ENCODE peak calls at places on chromosomes 16 and 17, in four cellular contexts. One of them, this sample, is unnamed.

GRCh38 chr17:22409160-22409751 is 716.9 kb downstream of the KCNJ18 start:
- DNase-seq in HepG2: no peak
- DNase-seq in GM12878: no peak
- DNase-seq in K562: peak; percentile 26
- DNase-seq in this sample: no peak

GRCh38 chr16:69741519-69741918 is 13.2 kb downstream of the NOB1 start:
- DNase-seq in HepG2: no peak
- DNase-seq in GM12878: no peak
- DNase-seq in K562: no peak
- DNase-seq in this sample: no peak

GRCh38 chr17:57776366-57776765 is 31.3 kb upstream of the CCDC182 start:
- DNase-seq in HepG2: no peak
- DNase-seq in GM12878: no peak
- DNase-seq in K562: no peak
- DNase-seq in this sample: no peak

GRCh38 chr16:70634861-70635260 is 11.5 kb upstream of the IL34 start:
- DNase-seq in HepG2: no peak
- DNase-seq in GM12878: no peak
- DNase-seq in K562: no peak
- DNase-seq in this sample: no peak

GRCh38 chr17:73555199-73555810 is 88.9 kb downstream of the SDK2 start:
- DNase-seq in HepG2: no peak
- DNase-seq in GM12878: no peak
- DNase-seq in K562: no peak
- DNase-seq in this sample: no peak

GRCh38 chr16:49876716-49877129 is 20.8 kb upstream of the ZNF423 start:
- DNase-seq in HepG2: no peak
- DNase-seq in GM12878: no peak
- DNase-seq in K562: peak; percentile 91
- DNase-seq in this sample: peak; percentile 40

GRCh38 chr17:41140360-41141132 is at the start of gene KRTAP4-6:
- DNase-seq in HepG2: peak; percentile 9
- DNase-seq in GM12878: no peak
- DNase-seq in K562: no peak
- DNase-seq in this sample: peak; percentile 46

GRCh38 chr17:40432864-40433528 is 10.3 kb upstream of the IGFBP4 start:
- DNase-seq in HepG2: no peak
- DNase-seq in GM12878: no peak
- DNase-seq in K562: no peak
- DNase-seq in this sample: no peak

DNA sequence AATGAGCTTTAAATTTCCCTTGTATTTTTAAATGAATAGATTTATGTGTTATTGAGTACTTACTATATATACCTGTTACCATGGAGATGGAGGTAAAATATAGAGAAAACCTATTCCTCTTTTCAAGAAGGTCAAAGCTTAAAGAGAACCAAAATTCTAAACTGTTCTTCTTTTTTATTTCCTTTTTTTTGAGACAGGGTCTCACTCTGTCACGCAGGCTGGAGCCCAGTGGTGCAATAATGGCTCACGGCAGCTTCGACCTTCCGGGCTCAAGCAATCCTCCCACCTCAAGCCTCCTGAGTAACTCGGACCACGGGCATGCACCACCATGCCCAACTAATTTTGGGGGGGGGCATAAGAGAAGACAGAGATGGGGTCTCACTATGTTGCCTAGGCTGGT is 25.0 kb upstream of the TMEM97 start:
- DNase-seq in HepG2: no peak
- DNase-seq in GM12878: no peak
- DNase-seq in K562: no peak
- DNase-seq in this sample: no peak
- TF ChIP-seq CHD2 in HepG2: no peak
- TF ChIP-seq CHD2 in GM12878: no peak
- TF ChIP-seq CHD2 in K562: no peak
- TF ChIP-seq CHD2 in this sample: no peak

GRCh38 chr17:38912221-38912813 is 13.1 kb upstream of the LASP1NB start:
- DNase-seq in HepG2: no peak
- DNase-seq in GM12878: no peak
- DNase-seq in K562: no peak
- DNase-seq in this sample: no peak
- TF ChIP-seq CHD4 in HepG2: no peak
- TF ChIP-seq CHD4 in GM12878: no peak
- TF ChIP-seq CHD4 in K562: no peak
- TF ChIP-seq CHD4 in this sample: no peak

DNA sequence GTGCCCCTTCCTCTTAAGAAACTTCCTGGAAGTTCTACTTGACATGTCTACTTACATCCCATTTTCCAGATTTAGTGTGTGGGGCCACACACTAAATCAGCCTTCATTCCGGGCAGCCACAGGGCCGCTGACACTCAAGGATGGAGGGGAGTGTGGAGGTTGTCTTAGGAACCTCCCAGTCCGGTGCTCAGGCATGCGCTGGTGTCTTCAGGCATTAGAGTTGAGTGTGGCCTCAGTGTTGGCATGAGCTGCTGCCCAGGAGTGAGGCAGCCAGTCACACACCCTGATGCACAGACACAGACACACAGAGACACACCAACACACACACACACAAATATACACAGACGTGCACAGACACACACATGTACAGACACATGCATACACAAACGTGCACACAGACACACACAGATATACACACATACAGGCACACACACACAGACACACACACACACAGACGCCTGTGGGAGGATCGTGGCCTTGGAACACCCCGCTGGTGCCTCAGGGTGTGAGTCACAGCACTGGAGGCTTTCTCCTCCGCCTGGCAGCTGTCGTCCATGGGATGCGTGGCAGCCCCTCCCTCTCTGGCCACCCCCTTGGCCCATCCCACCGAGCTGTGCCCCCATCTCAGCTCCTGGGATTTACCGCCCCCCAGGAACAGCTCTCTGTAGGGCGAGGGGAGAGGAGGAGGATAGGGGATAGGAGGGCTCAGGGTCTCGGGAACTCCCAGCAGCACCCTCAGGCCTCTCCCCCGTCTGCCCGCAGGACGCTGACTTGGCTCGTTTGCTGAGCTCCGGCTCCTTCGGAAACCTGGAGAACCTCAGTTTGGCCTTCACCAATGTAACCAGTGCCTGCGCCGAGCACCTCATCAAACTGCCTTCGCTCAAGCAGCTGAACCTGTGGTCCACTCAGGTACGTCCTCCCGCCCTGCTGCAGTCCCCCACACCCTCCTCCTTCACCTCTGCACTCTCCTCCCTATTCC is 75.6 kb upstream of the PLCG2 start:
- DNase-seq in HepG2: no peak
- DNase-seq in GM12878: no peak
- DNase-seq in K562: no peak
- DNase-seq in this sample: peak; percentile 80
- TF ChIP-seq CHD2 in HepG2: no peak
- TF ChIP-seq CHD2 in GM12878: no peak
- TF ChIP-seq CHD2 in K562: no peak
- TF ChIP-seq CHD2 in this sample: no peak

GRCh38 chr17:29376667-29377268 is 13.4 kb upstream of the TAOK1 start:
- DNase-seq in HepG2: no peak
- DNase-seq in GM12878: no peak
- DNase-seq in K562: no peak
- DNase-seq in this sample: peak; percentile 76
- TF ChIP-seq CHD4 in HepG2: no peak
- TF ChIP-seq CHD4 in GM12878: no peak
- TF ChIP-seq CHD4 in K562: no peak
- TF ChIP-seq CHD4 in this sample: no peak

GRCh38 chr16:1335996-1336395 is 2.6 kb downstream of the BAIAP3 start:
- DNase-seq in HepG2: no peak
- DNase-seq in GM12878: no peak
- DNase-seq in K562: no peak
- DNase-seq in this sample: no peak
- TF ChIP-seq CHD2 in HepG2: no peak
- TF ChIP-seq CHD2 in GM12878: no peak
- TF ChIP-seq CHD2 in K562: no peak
- TF ChIP-seq CHD2 in this sample: no peak

This sample was measured in A549.